ENCODE peak calls at places on chromosomes 2 and 18, in six cellular contexts. G is fibroblast of lung; X is activated gamma-delta T cell treated with anti-CD3 and anti-CD28 coated beads, Interleukin-2, amount 50 U/mL, for 16 hours; A is iPS-NIHi11; H is NCI-H510A treated with DMSO at 0.1 percent for 48 hours; U is NCI-H524. K is an unnamed sample.

GRCh38 chr18:46497129-46497528 is 159.9 kb downstream of the LOXHD1 start:
- DNase-seq in G (peak; percentile 6), X (no peak), A (peak; percentile 73), H (no peak), U (no peak), K (no peak)

GRCh38 chr18:22168360-22168921 is 948 bp upstream of the GATA6 start:
- DNase-seq in G (peak; percentile 26), X (no peak), A (no peak), H (no peak), U (peak; percentile 63), K (no peak)

GRCh38 chr18:74290831-74291770 is 662 bp downstream of the CYB5A start:
- DNase-seq in G (no peak), X (no peak), A (peak; percentile 67), H (peak; percentile 86), U (peak; percentile 4), K (peak; percentile 57)

GRCh38 chr2:237691200-237691907 is 64.0 kb downstream of the LRRFIP1 start:
- DNase-seq in G (no peak), X (no peak), A (peak; percentile 37), H (no peak), U (no peak), K (no peak)

GRCh38 chr2:43276962-43277383 is 50.6 kb upstream of the ZFP36L2 start:
- DNase-seq in G (no peak), X (no peak), A (no peak), H (peak; percentile 54), U (no peak), K (peak; percentile 20)

GRCh38 chr2:20398956-20399567 is 47.8 kb upstream of the RHOB start:
- DNase-seq in G (peak; percentile 31), X (no peak), A (no peak), H (no peak), U (no peak), K (no peak)

GRCh38 chr2:191432121-191432520 is 186.9 kb downstream of the MYO1B start:
- DNase-seq in G (no peak), X (no peak), A (no peak), H (no peak), U (no peak), K (no peak)

GRCh38 chr18:4807495-4808293 is 352.6 kb upstream of the DLGAP1 start:
- DNase-seq in G (no peak), X (no peak), A (no peak), H (peak; percentile 40), U (no peak), K (no peak)

GRCh38 chr2:152464853-152465470 is 130.0 kb downstream of the FMNL2 start:
- DNase-seq in G (no peak), X (no peak), A (no peak), H (no peak), U (peak; percentile 78), K (no peak)

GRCh38 chr2:1041012-1041805 is 90.6 kb downstream of the SNTG2 start:
- DNase-seq in G (no peak), X (no peak), A (no peak), H (peak; percentile 84), U (no peak), K (peak; percentile 36)

GRCh38 chr18:23825978-23826405 is 136.7 kb downstream of the LAMA3 start:
- DNase-seq in G (peak; percentile 85), X (no peak), A (no peak), H (no peak), U (no peak), K (no peak)

GRCh38 chr18:41744664-41745063 is 210.4 kb upstream of the PIK3C3 start:
- DNase-seq in G (peak; percentile 2), X (no peak), A (no peak), H (peak; percentile 21), U (no peak), K (no peak)

GRCh38 chr2:60556441-60556997 is 3.1 kb upstream of the BCL11A start:
- DNase-seq in G (no peak), X (no peak), A (no peak), H (no peak), U (peak; percentile 28), K (no peak)

GRCh38 chr2:237254911-237255578 is 158.9 kb downstream of the COL6A3 start:
- DNase-seq in G (no peak), X (no peak), A (no peak), H (no peak), U (no peak), K (no peak)

GRCh38 chr2:105977212-105977611 is 216.9 kb downstream of the UXS1 start:
- DNase-seq in G (peak; percentile 67), X (no peak), A (no peak), H (no peak), U (no peak), K (no peak)

GRCh38 chr2:126700677-126701076 is 44.7 kb downstream of the GYPC start:
- DNase-seq in G (peak; percentile 44), X (no peak), A (no peak), H (no peak), U (no peak), K (no peak)

GRCh38 chr2:112626604-112627059 is 19.1 kb upstream of the SLC20A1 start:
- DNase-seq in G (peak; percentile 72), X (peak; percentile 42), A (peak; percentile 56), H (peak; percentile 41), U (peak; percentile 92), K (peak; percentile 19)

GRCh38 chr2:236919209-236919608 is 166.5 kb upstream of the COPS8 start:
- DNase-seq in G (peak; percentile 25), X (no peak), A (no peak), H (no peak), U (no peak), K (no peak)

GRCh38 chr18:3597159-3597977 is 147.4 kb downstream of the TGIF1 start:
- DNase-seq in G (no peak), X (no peak), A (no peak), H (peak; percentile 22), U (no peak), K (no peak)

GRCh38 chr2:108607706-108608301 is 73.5 kb downstream of the LIMS1 start:
- DNase-seq in G (peak; percentile 67), X (peak; percentile 17), A (no peak), H (peak; percentile 59), U (peak; percentile 43), K (peak; percentile 26)

GRCh38 chr2:234881413-234882241 is 70.2 kb upstream of the SH3BP4 start:
- DNase-seq in G (peak; percentile 98), X (no peak), A (peak; percentile 94), H (no peak), U (peak; percentile 84), K (no peak)

GRCh38 chr2:120596990-120597594 is 138.6 kb upstream of the GLI2 start:
- DNase-seq in G (peak; percentile 90), X (no peak), A (no peak), H (no peak), U (peak; percentile 16), K (no peak)